ENCODE peak calls at places on chromosomes 4 and X, in eight cellular contexts. S is left ventricle myocardium inferior, B is MM.1S, U is kidney, Y is K562, N is fibroblast of pulmonary artery, A is lower leg skin, E is nephron progenitor cell. O is an unnamed sample.

GRCh38 chr4:74374561-74375327 is 9.8 kb downstream of the EREG start:
- DNase-seq in S (no peak), B (no peak), U (no peak), Y (no peak), N (peak), A (no peak), E (no peak), O (peak)

GRCh38 chr4:150145090-150145949 is 67.1 kb downstream of the DCLK2 start:
- DNase-seq in S (no peak), B (no peak), U (no peak), Y (no peak), N (no peak), A (no peak), E (no peak), O (no peak)

GRCh38 chr4:61520176-61520575 is 320.1 kb downstream of the ADGRL3 start:
- DNase-seq in S (no peak), B (no peak), U (no peak), Y (no peak), N (no peak), A (no peak), E (no peak), O (no peak)

GRCh38 chrX:110168585-110168984 is 149.3 kb downstream of the AMMECR1 start:
- DNase-seq in S (no peak), B (no peak), U (no peak), Y (no peak), N (peak), A (no peak), E (no peak), O (no peak)

GRCh38 chrX:152640039-152640818 is 2.5 kb downstream of the GABRQ start:
- DNase-seq in S (no peak), B (no peak), U (no peak), Y (peak), N (no peak), A (no peak), E (no peak), O (no peak)

GRCh38 chr4:88091378-88091777 is 67.1 kb downstream of the ABCG2 start:
- DNase-seq in S (no peak), B (no peak), U (no peak), Y (no peak), N (no peak), A (no peak), E (no peak), O (no peak)

GRCh38 chr4:53313510-53313909 is 52.4 kb downstream of the SCFD2 start:
- DNase-seq in S (no peak), B (no peak), U (no peak), Y (peak), N (peak), A (no peak), E (no peak), O (no peak)

GRCh38 chr4:88646528-88647280 is 50.9 kb downstream of the NAP1L5 start:
- DNase-seq in S (no peak), B (no peak), U (no peak), Y (no peak), N (no peak), A (no peak), E (no peak), O (no peak)

GRCh38 chrX:135974279-135974856 is 580 bp upstream of the MMGT1 start:
- DNase-seq in S (peak), B (peak), U (peak), Y (no peak), N (peak), A (peak), E (peak), O (peak)

GRCh38 chr4:185839204-185839712 is 27.3 kb upstream of the SORBS2 start:
- DNase-seq in S (peak), B (no peak), U (peak), Y (no peak), N (peak), A (no peak), E (peak), O (no peak)

GRCh38 chrX:47221756-47222155 is 3.3 kb downstream of the CDK16 start:
- DNase-seq in S (no peak), B (no peak), U (peak), Y (no peak), N (no peak), A (peak), E (no peak), O (no peak)

GRCh38 chrX:99077099-99077498 is 1333.0 kb downstream of the PCDH19 start:
- DNase-seq in S (no peak), B (no peak), U (no peak), Y (no peak), N (no peak), A (no peak), E (no peak), O (no peak)

GRCh38 chrX:9327747-9328145 is 137.1 kb upstream of the TBL1X start:
- DNase-seq in S (no peak), B (no peak), U (no peak), Y (no peak), N (peak), A (no peak), E (no peak), O (no peak)

GRCh38 chr4:156729416-156729815 is 242.2 kb downstream of the PDGFC start:
- DNase-seq in S (no peak), B (no peak), U (no peak), Y (no peak), N (no peak), A (no peak), E (no peak), O (no peak)

GRCh38 chr4:154045086-154045485 is 256.2 kb upstream of the SFRP2 start:
- DNase-seq in S (no peak), B (no peak), U (no peak), Y (no peak), N (no peak), A (no peak), E (no peak), O (no peak)

GRCh38 chrX:37796805-37797204 is 16.9 kb downstream of the CYBB start:
- DNase-seq in S (peak), B (peak), U (no peak), Y (no peak), N (no peak), A (no peak), E (no peak), O (no peak)

GRCh38 chrX:68292471-68292870 is 140.8 kb downstream of the OPHN1 start:
- DNase-seq in S (no peak), B (no peak), U (no peak), Y (no peak), N (no peak), A (no peak), E (no peak), O (no peak)

GRCh38 chr4:4992833-4993232 is 26.4 kb downstream of the CYTL1 start:
- DNase-seq in S (no peak), B (no peak), U (no peak), Y (no peak), N (no peak), A (no peak), E (no peak), O (no peak)

GRCh38 chr4:152988721-152989553 is 52.8 kb downstream of the FHDC1 start:
- DNase-seq in S (no peak), B (no peak), U (no peak), Y (no peak), N (no peak), A (no peak), E (no peak), O (no peak)

GRCh38 chrX:21975827-21976226 is 35.3 kb downstream of the SMS start:
- DNase-seq in S (no peak), B (no peak), U (no peak), Y (no peak), N (peak), A (no peak), E (no peak), O (no peak)

GRCh38 chr4:186144596-186145569 is 40.4 kb downstream of the FAM149A start:
- DNase-seq in S (peak), B (peak), U (peak), Y (peak), N (peak), A (peak), E (peak), O (peak)

GRCh38 chr4:8770518-8771257 is 101.0 kb downstream of the HMX1 start:
- DNase-seq in S (peak), B (peak), U (peak), Y (no peak), N (no peak), A (peak), E (no peak), O (no peak)

GRCh38 chr4:37760840-37761239 is 65.6 kb upstream of the PGM2 start:
- DNase-seq in S (no peak), B (no peak), U (no peak), Y (no peak), N (peak), A (no peak), E (no peak), O (no peak)

GRCh38 chrX:10620121-10620699 is at the start of gene MID1:
- DNase-seq in S (peak), B (peak), U (peak), Y (peak), N (peak), A (peak), E (peak), O (peak)

GRCh38 chrX:102959471-102959870 is 22.4 kb downstream of the RAB40AL start:
- DNase-seq in S (no peak), B (no peak), U (no peak), Y (no peak), N (peak), A (no peak), E (no peak), O (no peak)

GRCh38 chr4:159227984-159228383 is 125.1 kb downstream of the RAPGEF2 start:
- DNase-seq in S (peak), B (no peak), U (peak), Y (no peak), N (peak), A (peak), E (peak), O (no peak)
- TF ChIP-seq CTCF in S (peak), B (no peak), U (no peak), Y (no peak), N (peak), A (no peak), E (no peak), O (no peak)

DNA sequence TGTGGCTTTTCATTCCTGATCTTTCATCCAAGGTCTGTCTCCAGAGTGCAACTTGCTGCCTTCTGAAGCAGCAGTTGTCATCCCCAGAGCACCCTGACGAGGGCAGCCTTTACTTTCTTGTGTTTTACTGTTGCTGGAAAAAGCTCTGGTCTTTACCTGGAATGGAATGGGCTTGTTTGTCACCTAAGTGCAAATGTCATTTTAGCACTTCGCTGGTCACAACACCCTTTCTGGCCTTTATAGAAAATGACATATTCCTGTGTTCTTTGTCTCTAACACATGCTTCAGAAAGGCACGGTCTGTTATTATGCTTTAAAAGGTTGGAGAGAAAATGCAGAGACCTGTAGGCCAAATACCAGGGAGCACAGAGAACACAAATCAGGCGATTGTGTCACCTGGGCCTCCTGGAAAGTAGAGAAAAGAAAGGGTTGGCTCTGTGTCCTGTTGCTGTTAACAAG is 332.7 kb upstream of the IGFBP7 start:
- DNase-seq in S (peak), B (peak), U (no peak), Y (peak), N (peak), A (no peak), E (peak), O (peak)
- TF ChIP-seq CTCF in S (peak), B (peak), U (peak), Y (peak), N (peak), A (no peak), E (peak), O (peak)

GRCh38 chr4:24989327-24989726 is 41.4 kb downstream of the LGI2 start:
- DNase-seq in S (no peak), B (no peak), U (no peak), Y (no peak), N (no peak), A (no peak), E (no peak), O (no peak)

GRCh38 chr4:24984602-24985532 is 45.9 kb downstream of the LGI2 start:
- DNase-seq in S (no peak), B (no peak), U (no peak), Y (no peak), N (no peak), A (no peak), E (no peak), O (no peak)

GRCh38 chr4:24991015-24991414 is 39.7 kb downstream of the LGI2 start:
- DNase-seq in S (no peak), B (no peak), U (no peak), Y (no peak), N (peak), A (no peak), E (no peak), O (no peak)

GRCh38 chr4:24992968-24993367 is 37.8 kb downstream of the LGI2 start:
- DNase-seq in S (no peak), B (no peak), U (no peak), Y (no peak), N (no peak), A (no peak), E (no peak), O (no peak)

GRCh38 chr4:24988776-24989175 is 42.0 kb downstream of the LGI2 start:
- DNase-seq in S (no peak), B (peak), U (no peak), Y (peak), N (peak), A (no peak), E (no peak), O (no peak)
- TF ChIP-seq CTCF in S (peak), B (peak), U (peak), Y (peak), N (peak), A (no peak), E (no peak), O (no peak)

GRCh38 chr4:42293967-42294822 is 103.1 kb upstream of the SHISA3 start:
- DNase-seq in S (no peak), B (no peak), U (no peak), Y (no peak), N (no peak), A (no peak), E (no peak), O (no peak)

DNA sequence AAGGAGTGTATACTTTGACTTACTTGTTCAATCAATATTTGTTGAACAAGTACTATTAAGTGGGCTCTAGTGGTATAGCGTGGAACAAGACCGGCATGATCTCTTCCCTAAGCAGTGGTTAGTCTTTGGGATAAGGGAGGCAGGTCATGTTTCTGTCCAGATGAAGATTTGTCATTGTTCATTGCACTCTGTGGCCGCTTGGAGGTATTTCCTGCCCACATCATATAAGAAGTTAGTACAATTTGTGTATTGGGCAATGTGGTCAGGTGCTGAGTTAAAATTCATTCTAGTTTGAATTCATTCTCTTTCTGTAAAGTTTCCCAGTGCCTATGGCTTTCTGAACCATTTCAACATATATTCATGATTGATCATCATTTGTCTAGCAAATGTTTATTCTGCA is 101.1 kb upstream of the SHISA3 start:
- DNase-seq in S (no peak), B (no peak), U (no peak), Y (no peak), N (peak), A (no peak), E (no peak), O (no peak)
- TF ChIP-seq CTCF in S (no peak), B (no peak), U (no peak), Y (no peak), N (peak), A (no peak), E (no peak), O (no peak)

DNA sequence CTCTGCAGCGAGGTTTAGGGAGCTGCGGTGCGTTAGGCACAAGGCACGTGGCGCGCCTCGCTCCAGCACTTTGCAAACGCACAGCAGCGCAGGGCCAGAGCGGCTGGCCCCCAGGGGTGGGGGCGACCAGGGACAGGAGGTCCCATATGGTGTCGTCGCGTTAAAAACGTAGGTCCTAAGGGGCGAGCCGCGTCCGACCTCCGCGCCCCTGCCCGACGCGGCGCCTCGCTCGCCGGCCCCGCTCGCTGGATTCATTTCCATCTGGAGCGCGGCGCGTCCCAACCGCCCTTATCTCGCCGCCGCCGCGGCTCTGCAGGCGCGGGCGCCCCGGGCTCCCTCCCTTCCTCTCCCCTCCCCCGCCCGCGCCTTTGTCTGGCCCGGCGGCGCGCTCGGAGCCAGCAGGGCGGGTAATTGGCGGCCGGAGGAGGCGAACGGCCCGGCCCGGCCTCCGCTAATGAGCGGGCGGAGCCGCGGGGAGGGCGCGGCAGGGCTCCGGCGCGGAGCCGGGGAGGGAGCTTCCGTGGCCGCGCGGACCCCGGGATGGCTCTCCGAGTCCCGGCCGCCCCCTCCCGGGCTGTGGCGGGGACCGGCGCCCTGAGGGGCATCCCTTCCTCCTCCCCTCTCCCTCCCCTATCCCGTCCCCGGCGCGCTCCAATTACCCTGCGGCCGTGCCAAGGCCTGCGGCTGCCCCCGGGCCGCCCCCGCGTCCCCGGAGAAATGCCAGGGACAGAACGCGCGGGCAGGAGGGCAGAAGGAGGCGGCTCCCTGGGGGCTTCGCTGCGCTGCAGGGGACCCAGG is 409.0 kb downstream of the BCOR start:
- DNase-seq in S (peak), B (peak), U (peak), Y (peak), N (peak), A (peak), E (peak), O (peak)
- TF ChIP-seq CTCF in S (peak), B (no peak), U (no peak), Y (no peak), N (no peak), A (no peak), E (no peak), O (no peak)

O was measured in activated CD8-positive, alpha-beta T cell treated with anti-CD3 and anti-CD28 coated beads for 36 hours.